ENCODE peak calls at places on chromosomes 1 and 21, in six cellular contexts. W is NB4, U is choroid plexus epithelial cell, G is right lobe of liver, V is left lung, Z is HL-60. Q is an unnamed sample.

GRCh38 chr21:41247561-41247968 is 69.0 kb upstream of the FAM3B start:
- DNase-seq in W (no peak), U (peak), G (no peak), V (no peak), Z (no peak), Q (no peak)

GRCh38 chr1:201048521-201048920 is 25.0 kb upstream of the KIF21B start:
- DNase-seq in W (no peak), U (no peak), G (no peak), V (no peak), Z (no peak), Q (no peak)

GRCh38 chr21:45447821-45448220 is 42.9 kb downstream of the COL18A1 start:
- DNase-seq in W (no peak), U (no peak), G (no peak), V (peak), Z (no peak), Q (no peak)

GRCh38 chr21:43021191-43021590 is 46.8 kb downstream of the PKNOX1 start:
- DNase-seq in W (no peak), U (no peak), G (no peak), V (no peak), Z (no peak), Q (no peak)

GRCh38 chr1:100458925-100459814 is 78.8 kb upstream of the GPR88 start:
- DNase-seq in W (peak), U (peak), G (peak), V (peak), Z (peak), Q (peak)

GRCh38 chr1:223106856-223107255 is 36.2 kb downstream of the TLR5 start:
- DNase-seq in W (peak), U (peak), G (no peak), V (no peak), Z (no peak), Q (no peak)

GRCh38 chr1:1304331-1305299 is 3.1 kb downstream of the ACAP3 start:
- DNase-seq in W (peak), U (peak), G (no peak), V (no peak), Z (no peak), Q (peak)

GRCh38 chr1:153623091-153623490 is 4.2 kb downstream of the S100A13 start:
- DNase-seq in W (no peak), U (no peak), G (no peak), V (no peak), Z (no peak), Q (no peak)

GRCh38 chr1:19698181-19698580 is 33.5 kb downstream of the HTR6 start:
- DNase-seq in W (no peak), U (no peak), G (no peak), V (no peak), Z (no peak), Q (no peak)

GRCh38 chr1:85027242-85027983 is 20.9 kb downstream of the MCOLN3 start:
- DNase-seq in W (no peak), U (peak), G (no peak), V (no peak), Z (no peak), Q (peak)

GRCh38 chr1:195026792-195027191 is 1581.4 kb downstream of the KCNT2 start:
- DNase-seq in W (no peak), U (no peak), G (no peak), V (no peak), Z (no peak), Q (no peak)

GRCh38 chr1:237859014-237859413 is 31.7 kb downstream of the ZP4 start:
- DNase-seq in W (no peak), U (no peak), G (no peak), V (no peak), Z (no peak), Q (no peak)

GRCh38 chr21:28818663-28819278 is 173.9 kb downstream of the LTN1 start:
- DNase-seq in W (no peak), U (peak), G (no peak), V (no peak), Z (no peak), Q (no peak)

GRCh38 chr1:119647734-119648619 is at the start of gene ZNF697:
- DNase-seq in W (peak), U (peak), G (peak), V (peak), Z (peak), Q (peak)

GRCh38 chr1:204461331-204462228 is 33.0 kb downstream of the PIK3C2B start:
- DNase-seq in W (peak), U (no peak), G (no peak), V (no peak), Z (peak), Q (no peak)

GRCh38 chr1:74847720-74848119 is 114.8 kb downstream of the TYW3 start:
- DNase-seq in W (no peak), U (no peak), G (no peak), V (no peak), Z (no peak), Q (no peak)

GRCh38 chr1:233490488-233490887 is 123.4 kb upstream of the KCNK1 start:
- DNase-seq in W (no peak), U (no peak), G (no peak), V (no peak), Z (no peak), Q (no peak)

GRCh38 chr1:181255270-181255929 is 166.9 kb downstream of the IER5 start:
- DNase-seq in W (no peak), U (peak), G (peak), V (no peak), Z (no peak), Q (peak)

GRCh38 chr1:67213164-67213563 is 46.9 kb downstream of the IL23R start:
- DNase-seq in W (peak), U (peak), G (no peak), V (no peak), Z (peak), Q (no peak)

GRCh38 chr21:45975017-45975595 is 6.5 kb upstream of the COL6A1 start:
- DNase-seq in W (no peak), U (no peak), G (peak), V (no peak), Z (no peak), Q (no peak)

GRCh38 chr1:24923485-24924113 is 6.5 kb downstream of the RUNX3 start:
- DNase-seq in W (no peak), U (no peak), G (no peak), V (no peak), Z (no peak), Q (no peak)

GRCh38 chr21:26840912-26841311 is 4.3 kb downstream of the ADAMTS1 start:
- DNase-seq in W (no peak), U (peak), G (no peak), V (peak), Z (no peak), Q (no peak)

GRCh38 chr21:26920055-26920454 is 46.8 kb downstream of the ADAMTS5 start:
- DNase-seq in W (no peak), U (peak), G (no peak), V (no peak), Z (no peak), Q (no peak)

GRCh38 chr1:91120421-91120820 is 98.6 kb upstream of the ZNF644 start:
- DNase-seq in W (no peak), U (no peak), G (no peak), V (no peak), Z (peak), Q (no peak)

GRCh38 chr1:3264456-3264855 is 190.0 kb upstream of the ARHGEF16 start:
- DNase-seq in W (no peak), U (no peak), G (no peak), V (peak), Z (no peak), Q (no peak)

GRCh38 chr1:3283849-3284248 is 170.6 kb upstream of the ARHGEF16 start:
- DNase-seq in W (peak), U (peak), G (no peak), V (no peak), Z (peak), Q (no peak)

GRCh38 chr21:31514598-31514997 is 144.9 kb upstream of the SOD1 start:
- DNase-seq in W (no peak), U (peak), G (no peak), V (no peak), Z (no peak), Q (no peak)
- TF ChIP-seq CTCF in W (no peak), U (peak), G (no peak), V (no peak), Z (no peak), Q (no peak)

DNA sequence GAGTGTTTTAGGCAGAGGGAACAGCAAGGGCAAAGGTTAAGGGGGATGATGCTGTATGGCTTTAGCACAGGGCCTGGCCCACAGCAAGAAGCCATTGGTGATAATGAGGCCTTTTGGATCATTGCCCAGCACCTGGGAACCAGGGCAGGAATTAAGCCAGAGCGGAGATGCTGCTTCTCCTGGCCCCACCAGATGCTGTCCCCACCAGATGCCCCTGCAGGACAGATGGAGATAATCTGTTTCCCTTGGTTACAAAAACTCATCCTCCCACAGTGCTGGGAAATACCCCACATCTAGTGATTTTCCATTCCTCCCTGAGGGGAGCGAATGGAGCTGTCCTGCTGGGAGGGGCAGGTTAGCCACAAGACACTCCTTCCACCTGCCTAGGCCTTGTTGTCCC is 18.8 kb downstream of the OPRD1 start:
- DNase-seq in W (no peak), U (no peak), G (no peak), V (no peak), Z (no peak), Q (peak)
- H3K4me3 ChIP-seq in W (no peak), U (no peak), G (no peak), V (no peak), Z (no peak), Q (no peak)

DNA sequence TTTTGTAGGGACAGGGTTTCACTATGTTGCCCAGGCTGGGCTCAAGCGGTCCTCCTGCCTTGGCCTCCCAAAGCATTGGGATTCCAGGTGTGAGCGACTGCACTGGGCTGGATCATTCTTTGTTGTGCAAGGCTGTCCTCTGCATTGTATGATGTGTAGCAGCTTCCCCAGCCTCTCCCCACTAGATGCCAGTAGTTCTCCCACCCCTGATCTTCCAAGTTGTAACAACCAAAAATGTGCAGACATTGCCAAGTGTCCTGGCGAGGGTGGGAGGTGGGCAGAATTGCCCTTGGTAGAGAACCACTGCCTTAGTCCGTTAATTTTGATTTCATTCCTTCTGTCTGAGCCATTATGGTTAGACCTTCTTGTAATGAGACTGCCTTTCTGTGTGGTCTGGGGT is 7.2 kb downstream of the GALNT2 start:
- DNase-seq in W (no peak), U (no peak), G (no peak), V (no peak), Z (no peak), Q (no peak)
- TF ChIP-seq CTCF in W (no peak), U (peak), G (no peak), V (no peak), Z (no peak), Q (no peak)

GRCh38 chr1:10900265-10900651 is 103.8 kb upstream of the CASZ1 start:
- DNase-seq in W (peak), U (no peak), G (peak), V (no peak), Z (no peak), Q (no peak)

GRCh38 chr1:10901894-10902805 is 105.7 kb upstream of the CASZ1 start:
- DNase-seq in W (peak), U (no peak), G (peak), V (no peak), Z (no peak), Q (no peak)

GRCh38 chr1:10899490-10900264 is 103.2 kb upstream of the CASZ1 start:
- DNase-seq in W (peak), U (no peak), G (peak), V (no peak), Z (no peak), Q (no peak)

GRCh38 chr1:10900691-10901090 is 104.2 kb upstream of the CASZ1 start:
- DNase-seq in W (peak), U (no peak), G (peak), V (no peak), Z (no peak), Q (no peak)

GRCh38 chr1:10901091-10901893 is 104.8 kb upstream of the CASZ1 start:
- DNase-seq in W (no peak), U (no peak), G (peak), V (peak), Z (no peak), Q (no peak)
- H3K4me3 ChIP-seq in W (no peak), U (no peak), G (no peak), V (peak), Z (no peak), Q (no peak)